ENCODE peak calls at places on chromosomes 7 and 10, in seven cellular contexts. D is GM23338, T is upper lobe of left lung, H is HL-60, P is GM12878, M is transverse colon, U is endothelial cell of umbilical vein. B is an unnamed sample.

GRCh38 chr7:149624006-149624405 is 126.4 kb upstream of the ZNF746 start:
- DNase-seq in D (peak; percentile 43), T (peak; percentile 43), H (no peak), P (no peak), M (peak; percentile 39), U (peak; percentile 38), B (no peak)

GRCh38 chr7:19397917-19398316 is 252.7 kb upstream of the FERD3L start:
- DNase-seq in D (no peak), T (no peak), H (no peak), P (peak; percentile 32), M (no peak), U (no peak), B (no peak)

GRCh38 chr10:87578799-87579401 is 74.2 kb downstream of the MINPP1 start:
- DNase-seq in D (no peak), T (no peak), H (no peak), P (no peak), M (no peak), U (no peak), B (no peak)

GRCh38 chr10:119205926-119206602 is 1.3 kb upstream of the GRK5 start:
- DNase-seq in D (peak; percentile 65), T (peak; percentile 75), H (no peak), P (no peak), M (peak; percentile 77), U (no peak), B (peak; percentile 92)

GRCh38 chr7:8042796-8043535 is 74.4 kb downstream of the GLCCI1 start:
- DNase-seq in D (no peak), T (no peak), H (no peak), P (no peak), M (no peak), U (no peak), B (no peak)

GRCh38 chr10:70812814-70813213 is 2.9 kb upstream of the SGPL1 start:
- DNase-seq in D (no peak), T (no peak), H (no peak), P (no peak), M (no peak), U (no peak), B (peak; percentile 45)

GRCh38 chr10:536371-536925 is 153.0 kb downstream of the DIP2C start:
- DNase-seq in D (no peak), T (peak; percentile 6), H (no peak), P (no peak), M (no peak), U (no peak), B (no peak)

GRCh38 chr7:134890246-134891240 is 95.8 kb upstream of the AGBL3 start:
- DNase-seq in D (no peak), T (no peak), H (no peak), P (no peak), M (no peak), U (peak; percentile 59), B (peak; percentile 86)

GRCh38 chr7:81111358-81111757 is 192.5 kb upstream of the SEMA3C start:
- DNase-seq in D (no peak), T (no peak), H (no peak), P (no peak), M (no peak), U (no peak), B (no peak)

GRCh38 chr10:35184527-35185171 is 58.0 kb downstream of the CREM start:
- DNase-seq in D (no peak), T (no peak), H (no peak), P (no peak), M (no peak), U (peak; percentile 18), B (no peak)

GRCh38 chr7:158819571-158820203 is 9.6 kb downstream of the ESYT2 start:
- DNase-seq in D (no peak), T (no peak), H (no peak), P (no peak), M (no peak), U (no peak), B (peak; percentile 57)

GRCh38 chr10:366186-366585 is 230.9 kb downstream of the ZMYND11 start:
- DNase-seq in D (no peak), T (no peak), H (no peak), P (no peak), M (no peak), U (no peak), B (no peak)

GRCh38 chr7:27104244-27105149 is 2.0 kb upstream of the HOXA2 start:
- DNase-seq in D (no peak), T (no peak), H (no peak), P (no peak), M (no peak), U (peak; percentile 67), B (no peak)

GRCh38 chr7:27105161-27106122 is 3.0 kb upstream of the HOXA2 start:
- DNase-seq in D (no peak), T (no peak), H (no peak), P (no peak), M (no peak), U (peak; percentile 48), B (no peak)

GRCh38 chr7:27101906-27102577 is 441 bp downstream of the HOXA2 start:
- DNase-seq in D (peak; percentile 35), T (no peak), H (no peak), P (no peak), M (no peak), U (no peak), B (no peak)

GRCh38 chr7:27102578-27103442 is at the start of gene HOXA2:
- DNase-seq in D (no peak), T (no peak), H (no peak), P (no peak), M (peak; percentile 56), U (peak; percentile 86), B (peak; percentile 93)

GRCh38 chr7:27103489-27104226 is 1.2 kb upstream of the HOXA2 start:
- DNase-seq in D (no peak), T (no peak), H (no peak), P (no peak), M (peak; percentile 53), U (peak; percentile 63), B (peak; percentile 92)
- H3K4me3 ChIP-seq in D (no peak overlapping the region), T (peak overlapping the region; percentile 49), H (no peak overlapping the region), P (no peak overlapping the region), M (peak overlapping the region; percentile 43), U (peak overlapping the region; percentile 23), B (peak overlapping the region; percentile 66)

DNA sequence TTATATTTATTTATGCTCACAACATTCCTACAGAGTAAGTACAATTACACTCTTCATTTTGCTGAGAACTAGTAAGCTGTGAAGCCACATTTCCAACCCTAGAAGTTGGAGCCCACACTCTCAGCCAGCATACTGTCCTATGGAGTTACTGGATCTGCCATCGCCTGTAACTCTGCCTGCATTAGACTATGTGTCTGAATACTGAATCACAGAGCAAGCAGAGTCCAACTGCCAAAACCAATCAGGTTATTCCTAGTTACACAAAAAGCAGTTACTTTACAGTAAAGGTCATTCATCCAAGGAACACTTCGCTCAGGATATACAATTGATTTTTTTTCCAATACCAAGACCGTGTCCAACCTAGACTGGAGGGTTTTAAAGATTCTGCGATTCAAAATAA is 21.5 kb downstream of the CTAGE6 start:
- DNase-seq in D (no peak), T (no peak), H (no peak), P (no peak), M (no peak), U (no peak), B (no peak)
- TF ChIP-seq POLR2AphosphoS5 in D (no peak), T (no peak), H (no peak), P (no peak), M (no peak), U (no peak), B (no peak)

GRCh38 chr10:89532476-89532875 is 2.9 kb downstream of the SLC16A12 start:
- DNase-seq in D (no peak), T (no peak), H (no peak), P (no peak), M (no peak), U (no peak), B (no peak)
- H3K4me3 ChIP-seq in D (no peak overlapping the region), T (no peak overlapping the region), H (no peak overlapping the region), P (no peak overlapping the region), M (no peak overlapping the region), U (no peak overlapping the region), B (no peak overlapping the region)

GRCh38 chr10:15700078-15700477 is 19.6 kb downstream of the ITGA8 start:
- DNase-seq in D (no peak), T (no peak), H (no peak), P (no peak), M (no peak), U (no peak), B (no peak)
- TF ChIP-seq POLR2AphosphoS5 in D (no peak), T (no peak), H (no peak), P (no peak), M (no peak), U (no peak), B (no peak)

GRCh38 chr7:29841926-29842671 is 35.8 kb downstream of the WIPF3 start:
- DNase-seq in D (no peak), T (no peak), H (no peak), P (no peak), M (no peak), U (no peak), B (peak; percentile 60)
- H3K4me3 ChIP-seq in D (no peak overlapping the region), T (no peak overlapping the region), H (no peak overlapping the region), P (no peak overlapping the region), M (no peak overlapping the region), U (no peak overlapping the region), B (no peak overlapping the region)

DNA sequence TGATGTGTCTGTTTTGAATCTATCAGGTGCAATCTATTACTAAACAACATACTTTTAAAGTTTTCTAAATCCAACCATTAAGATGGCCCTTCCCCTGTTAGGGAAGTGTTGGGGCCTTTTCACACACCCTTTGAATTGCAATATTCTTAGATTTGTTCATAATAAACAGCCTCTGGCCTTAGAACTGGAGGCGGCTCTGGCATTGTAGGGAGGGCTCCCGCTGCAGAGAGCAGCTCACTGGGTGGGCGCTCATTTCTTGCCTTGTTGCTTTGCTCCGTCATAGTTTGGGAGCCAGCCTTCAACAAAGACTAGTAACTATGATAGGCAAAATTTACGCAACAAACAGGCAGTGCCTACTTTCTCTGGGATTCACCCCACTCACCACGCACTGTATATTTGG is 4.2 kb upstream of the HOXA10 start:
- DNase-seq in D (no peak), T (no peak), H (no peak), P (no peak), M (peak; percentile 20), U (peak; percentile 60), B (no peak)
- TF ChIP-seq POLR2AphosphoS5 in D (no peak), T (no peak), H (no peak), P (no peak), M (no peak), U (no peak), B (no peak)

GRCh38 chr7:95592570-95592969 is 3.7 kb downstream of the PDK4 start:
- DNase-seq in D (no peak), T (no peak), H (no peak), P (no peak), M (no peak), U (no peak), B (no peak)
- H3K4me3 ChIP-seq in D (no peak overlapping the region), T (peak overlapping the region; percentile 88), H (no peak overlapping the region), P (no peak overlapping the region), M (peak overlapping the region; percentile 83), U (no peak overlapping the region), B (peak overlapping the region; percentile 80)

GRCh38 chr10:29243061-29243460 is 45.8 kb upstream of the LYZL1 start:
- DNase-seq in D (no peak), T (no peak), H (no peak), P (no peak), M (no peak), U (no peak), B (no peak)
- TF ChIP-seq POLR2AphosphoS5 in D (no peak), T (no peak), H (no peak), P (no peak), M (no peak), U (no peak), B (no peak)

GRCh38 chr10:46555713-46556514 is 544 bp downstream of the GPRIN2 start:
- DNase-seq in D (peak; percentile 94), T (peak; percentile 63), H (no peak), P (no peak), M (peak; percentile 55), U (no peak), B (no peak)
- H3K4me3 ChIP-seq in D (peak overlapping the region; percentile 96), T (peak overlapping the region; percentile 56), H (no peak overlapping the region), P (no peak overlapping the region), M (peak overlapping the region; percentile 50), U (no peak overlapping the region), B (peak overlapping the region; percentile 64)